ENCODE peak calls at places on chromosomes 4 and X, in eight cellular contexts. K, G, P, N, X, Y, V and L are unnamed samples.
A peak's percentile ranks its signal among the peaks of the same experiment; 100 is the strongest.

GRCh38 chr4:123731009-123731408 is 334.4 kb downstream of the SPRY1 start:
- DNase-seq in K (no peak), G (no peak), P (no peak), N (no peak), X (no peak), Y (no peak), V (no peak), L (no peak)

GRCh38 chrX:143781103-143781502 is 60.6 kb upstream of the SPANXN2 start:
- DNase-seq in K (no peak), G (no peak), P (no peak), N (no peak), X (no peak), Y (no peak), V (no peak), L (no peak)

GRCh38 chrX:46168254-46168653 is 377.0 kb downstream of the ZNF674 start:
- DNase-seq in K (no peak), G (no peak), P (no peak), N (no peak), X (no peak), Y (no peak), V (peak; percentile 15), L (no peak)

GRCh38 chr4:154506253-154506652 is 14.7 kb upstream of the DCHS2 start:
- DNase-seq in K (peak; percentile 21), G (peak; percentile 39), P (no peak), N (no peak), X (no peak), Y (no peak), V (no peak), L (no peak)

GRCh38 chr4:160143574-160143973 is 1040.7 kb downstream of the RAPGEF2 start:
- DNase-seq in K (no peak), G (no peak), P (no peak), N (no peak), X (no peak), Y (no peak), V (no peak), L (no peak)

GRCh38 chrX:125503769-125504168 is 184.1 kb downstream of the TEX13C start:
- DNase-seq in K (no peak), G (no peak), P (no peak), N (no peak), X (no peak), Y (no peak), V (no peak), L (no peak)

GRCh38 chr4:47374477-47374876 is 89.0 kb downstream of the COMMD8 start:
- DNase-seq in K (no peak), G (no peak), P (no peak), N (no peak), X (no peak), Y (no peak), V (no peak), L (no peak)

GRCh38 chr4:153785830-153786721 is 2.8 kb downstream of the SFRP2 start:
- DNase-seq in K (peak; percentile 14), G (peak; percentile 41), P (no peak), N (no peak), X (no peak), Y (no peak), V (no peak), L (no peak)

GRCh38 chr4:3513807-3514206 is 18.4 kb downstream of the LRPAP1 start:
- DNase-seq in K (no peak), G (no peak), P (no peak), N (no peak), X (no peak), Y (no peak), V (no peak), L (no peak)

GRCh38 chr4:172762902-172763301 is 405.7 kb upstream of the GALNT7 start:
- DNase-seq in K (no peak), G (no peak), P (no peak), N (no peak), X (no peak), Y (no peak), V (no peak), L (no peak)

GRCh38 chrX:31845003-31845402 is 773.2 kb upstream of the FTHL17 start:
- DNase-seq in K (no peak), G (no peak), P (no peak), N (no peak), X (no peak), Y (no peak), V (no peak), L (no peak)

GRCh38 chr4:41183021-41183553 is 31.3 kb downstream of the APBB2 start:
- DNase-seq in K (no peak), G (no peak), P (no peak), N (no peak), X (no peak), Y (no peak), V (no peak), L (no peak)

GRCh38 chrX:34764842-34765241 is 107.8 kb upstream of the TMEM47 start:
- DNase-seq in K (no peak), G (no peak), P (no peak), N (no peak), X (no peak), Y (no peak), V (no peak), L (no peak)

GRCh38 chr4:166816901-166817300 is 417.4 kb downstream of the SPOCK3 start:
- DNase-seq in K (peak; percentile 2), G (no peak), P (peak; percentile 34), N (no peak), X (no peak), Y (no peak), V (no peak), L (peak; percentile 49)

GRCh38 chr4:118682928-118683327 is 2.3 kb upstream of the METTL14 start:
- DNase-seq in K (peak; percentile 25), G (peak; percentile 62), P (no peak), N (no peak), X (no peak), Y (no peak), V (no peak), L (no peak)

GRCh38 chr4:17817027-17817426 is 6.2 kb downstream of the NCAPG start:
- DNase-seq in K (peak; percentile 42), G (peak; percentile 71), P (no peak), N (no peak), X (no peak), Y (no peak), V (no peak), L (no peak)

GRCh38 chrX:2894885-2895292 is 34.2 kb downstream of the ARSD start:
- DNase-seq in K (peak; percentile 49), G (peak; percentile 88), P (no peak), N (peak; percentile 88), X (no peak), Y (no peak), V (peak; percentile 23), L (peak; percentile 65)

GRCh38 chrX:24148118-24148517 is 1.4 kb upstream of the ZFX start:
- DNase-seq in K (no peak), G (peak; percentile 25), P (no peak), N (no peak), X (no peak), Y (no peak), V (no peak), L (no peak)

GRCh38 chr4:106978046-106978774 is 57.9 kb downstream of the DKK2 start:
- DNase-seq in K (no peak), G (no peak), P (no peak), N (no peak), X (no peak), Y (no peak), V (no peak), L (no peak)

GRCh38 chr4:2092653-2093000 is 33.5 kb downstream of the NAT8L start:
- DNase-seq in K (no peak), G (no peak), P (no peak), N (no peak), X (no peak), Y (no peak), V (no peak), L (no peak)

GRCh38 chr4:53601251-53601764 is 10.0 kb upstream of the LNX1 start:
- DNase-seq in K (peak; percentile 18), G (peak; percentile 69), P (peak; percentile 30), N (no peak), X (no peak), Y (no peak), V (no peak), L (peak; percentile 72)

GRCh38 chr4:141207971-141208370 is 12.7 kb upstream of the ZNF330 start:
- DNase-seq in K (no peak), G (no peak), P (no peak), N (no peak), X (no peak), Y (no peak), V (no peak), L (no peak)

GRCh38 chrX:95058815-95059214 is 1384.8 kb downstream of the FAM133A start:
- DNase-seq in K (peak; percentile 1), G (no peak), P (no peak), N (no peak), X (no peak), Y (no peak), V (no peak), L (no peak)

GRCh38 chr4:128287159-128287870 is at the start of gene PGRMC2:
- DNase-seq in K (peak; percentile 48), G (no peak), P (no peak), N (peak; percentile 70), X (no peak), Y (no peak), V (no peak), L (no peak)
- TF ChIP-seq POLR2A in K (peak; percentile 64), G (peak; percentile 28), P (peak; percentile 55), N (peak; percentile 73), X (no peak), Y (no peak), V (peak; percentile 47), L (peak; percentile 46)

GRCh38 chr4:163553146-163553545 is 58.7 kb downstream of the TMA16 start:
- DNase-seq in K (no peak), G (no peak), P (no peak), N (no peak), X (no peak), Y (no peak), V (no peak), L (no peak)
- TF ChIP-seq POLR2A in K (no peak), G (no peak), P (no peak), N (no peak), X (no peak), Y (no peak), V (no peak), L (no peak)

GRCh38 chrX:145609951-145610511 is 207.6 kb upstream of the SLITRK2 start:
- DNase-seq in K (no peak), G (no peak), P (no peak), N (no peak), X (no peak), Y (no peak), V (no peak), L (no peak)
- TF ChIP-seq POLR2A in K (no peak), G (no peak), P (no peak), N (no peak), X (no peak), Y (no peak), V (no peak), L (no peak)

DNA sequence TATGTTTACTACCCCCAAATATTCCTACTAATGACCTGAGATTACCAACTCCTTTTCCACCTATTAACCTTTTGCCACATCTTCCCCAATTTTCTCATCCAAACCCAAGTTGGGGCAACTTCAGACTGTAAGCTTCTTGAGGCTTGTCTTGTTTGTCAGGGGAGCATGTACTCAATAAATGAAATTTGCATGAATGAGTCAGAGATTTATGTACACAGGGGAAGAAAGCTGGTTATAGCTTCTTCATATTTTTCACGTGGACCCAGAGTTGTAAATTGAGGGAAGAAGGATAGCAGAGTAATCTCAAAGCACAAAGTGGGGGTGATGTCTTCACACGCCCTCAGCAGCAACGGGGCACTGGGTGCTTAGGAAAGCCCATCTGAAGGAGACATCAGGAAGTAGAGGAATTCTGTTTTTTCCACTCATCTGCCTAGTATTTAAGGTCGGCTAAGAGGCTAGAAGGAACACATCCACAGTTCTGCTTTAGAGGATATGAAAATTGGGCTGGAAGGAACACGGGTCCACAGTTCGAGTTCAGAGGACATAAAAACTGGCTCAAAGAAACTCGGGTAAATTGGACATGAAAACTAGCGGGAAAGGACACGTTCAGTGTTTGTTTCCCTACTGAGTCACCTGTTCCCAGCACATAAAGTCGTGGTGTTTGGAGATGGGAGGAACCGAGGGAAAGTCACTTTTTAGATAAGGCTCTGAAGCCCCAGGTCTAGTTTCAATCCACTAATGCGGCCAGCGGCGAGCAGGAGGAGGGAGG is 698 bp upstream of the CA5B start:
- DNase-seq in K (no peak), G (no peak), P (no peak), N (no peak), X (no peak), Y (no peak), V (no peak), L (no peak)
- TF ChIP-seq POLR2A in K (no peak), G (no peak), P (no peak), N (no peak), X (no peak), Y (no peak), V (no peak), L (no peak)